ENCODE peak calls at places on chromosomes 6 and 20, in seven cellular contexts. One of them, this sample, is unnamed.

GRCh38 chr6:30690403-30691207 is at the start of gene NRM:
- DNase-seq in H1: peak
- DNase-seq in GM12878: no peak
- DNase-seq in SK-N-SH: peak
- DNase-seq in HCT116: no peak
- DNase-seq in K562: peak
- DNase-seq in HepG2: peak
- DNase-seq in this sample: peak

GRCh38 chr6:25012657-25013056 is 76.9 kb upstream of the RIPOR2 start:
- DNase-seq in H1: no peak
- DNase-seq in GM12878: no peak
- DNase-seq in K562: no peak
- DNase-seq in HepG2: no peak
- DNase-seq in HCT116: no peak
- DNase-seq in SK-N-SH: no peak
- DNase-seq in this sample: no peak

GRCh38 chr20:50226093-50226974 is 35.7 kb downstream of the CEBPB start:
- DNase-seq in SK-N-SH: no peak
- DNase-seq in H1: no peak
- DNase-seq in HCT116: no peak
- DNase-seq in HepG2: no peak
- DNase-seq in GM12878: no peak
- DNase-seq in K562: peak
- DNase-seq in this sample: no peak

GRCh38 chr20:45119556-45120266 is 4.6 kb downstream of the WFDC12 start:
- DNase-seq in HepG2: no peak
- DNase-seq in HCT116: no peak
- DNase-seq in SK-N-SH: no peak
- DNase-seq in K562: no peak
- DNase-seq in GM12878: no peak
- DNase-seq in H1: no peak
- DNase-seq in this sample: no peak

GRCh38 chr6:6164367-6164766 is 156.1 kb downstream of the F13A1 start:
- DNase-seq in K562: no peak
- DNase-seq in HepG2: no peak
- DNase-seq in H1: no peak
- DNase-seq in HCT116: no peak
- DNase-seq in GM12878: no peak
- DNase-seq in SK-N-SH: no peak
- DNase-seq in this sample: no peak

GRCh38 chr6:121260651-121261102 is 73.6 kb downstream of the TBC1D32 start:
- DNase-seq in SK-N-SH: no peak
- DNase-seq in K562: no peak
- DNase-seq in GM12878: no peak
- DNase-seq in H1: no peak
- DNase-seq in HepG2: no peak
- DNase-seq in HCT116: no peak
- DNase-seq in this sample: no peak

GRCh38 chr6:112027942-112028674 is 25.8 kb upstream of the CCN6 start:
- DNase-seq in H1: no peak
- DNase-seq in K562: no peak
- DNase-seq in HCT116: no peak
- DNase-seq in SK-N-SH: no peak
- DNase-seq in GM12878: no peak
- DNase-seq in HepG2: no peak
- DNase-seq in this sample: no peak

GRCh38 chr6:37535701-37536461 is 36.2 kb upstream of the CCDC167 start:
- DNase-seq in HCT116: no peak
- DNase-seq in GM12878: no peak
- DNase-seq in HepG2: no peak
- DNase-seq in K562: peak
- DNase-seq in H1: peak
- DNase-seq in SK-N-SH: peak
- DNase-seq in this sample: no peak

GRCh38 chr20:41340327-41341055 is at the start of gene LPIN3:
- DNase-seq in HepG2: peak
- DNase-seq in K562: peak
- DNase-seq in SK-N-SH: peak
- DNase-seq in GM12878: no peak
- DNase-seq in HCT116: peak
- DNase-seq in H1: peak
- DNase-seq in this sample: peak

GRCh38 chr6:159978291-159979135 is 9.6 kb downstream of the IGF2R start:
- DNase-seq in K562: no peak
- DNase-seq in HepG2: no peak
- DNase-seq in H1: no peak
- DNase-seq in SK-N-SH: no peak
- DNase-seq in HCT116: no peak
- DNase-seq in GM12878: peak
- DNase-seq in this sample: no peak

GRCh38 chr20:44407402-44408184 is 52.1 kb downstream of the HNF4A start:
- DNase-seq in H1: no peak
- DNase-seq in HCT116: peak
- DNase-seq in GM12878: no peak
- DNase-seq in SK-N-SH: no peak
- DNase-seq in K562: peak
- DNase-seq in HepG2: no peak
- DNase-seq in this sample: no peak

GRCh38 chr20:48066256-48066655 is 281.0 kb upstream of the SULF2 start:
- DNase-seq in H1: no peak
- DNase-seq in K562: no peak
- DNase-seq in HepG2: no peak
- DNase-seq in SK-N-SH: no peak
- DNase-seq in GM12878: no peak
- DNase-seq in HCT116: no peak
- DNase-seq in this sample: no peak

GRCh38 chr6:162638931-162639574 is 88.5 kb downstream of the PRKN start:
- DNase-seq in SK-N-SH: no peak
- DNase-seq in HCT116: no peak
- DNase-seq in GM12878: no peak
- DNase-seq in H1: no peak
- DNase-seq in HepG2: no peak
- DNase-seq in K562: no peak
- DNase-seq in this sample: no peak

GRCh38 chr6:111427341-111428116 is 55.5 kb downstream of the REV3L start:
- DNase-seq in SK-N-SH: no peak
- DNase-seq in H1: no peak
- DNase-seq in K562: no peak
- DNase-seq in GM12878: peak
- DNase-seq in HepG2: peak
- DNase-seq in HCT116: no peak
- DNase-seq in this sample: no peak

GRCh38 chr6:170243791-170244291 is 47.0 kb downstream of the DLL1 start:
- DNase-seq in GM12878: no peak
- DNase-seq in K562: no peak
- DNase-seq in HepG2: no peak
- DNase-seq in SK-N-SH: peak
- DNase-seq in H1: no peak
- DNase-seq in HCT116: no peak
- DNase-seq in this sample: no peak

GRCh38 chr20:62427172-62428007 is at the start of gene RBBP8NL:
- DNase-seq in H1: peak
- DNase-seq in K562: no peak
- DNase-seq in GM12878: no peak
- DNase-seq in HepG2: no peak
- DNase-seq in SK-N-SH: no peak
- DNase-seq in HCT116: peak
- DNase-seq in this sample: peak

GRCh38 chr6:129957941-129958898 is 60.2 kb upstream of the L3MBTL3 start:
- DNase-seq in GM12878: no peak
- DNase-seq in K562: no peak
- DNase-seq in SK-N-SH: no peak
- DNase-seq in HCT116: no peak
- DNase-seq in H1: no peak
- DNase-seq in HepG2: no peak
- DNase-seq in this sample: no peak

DNA sequence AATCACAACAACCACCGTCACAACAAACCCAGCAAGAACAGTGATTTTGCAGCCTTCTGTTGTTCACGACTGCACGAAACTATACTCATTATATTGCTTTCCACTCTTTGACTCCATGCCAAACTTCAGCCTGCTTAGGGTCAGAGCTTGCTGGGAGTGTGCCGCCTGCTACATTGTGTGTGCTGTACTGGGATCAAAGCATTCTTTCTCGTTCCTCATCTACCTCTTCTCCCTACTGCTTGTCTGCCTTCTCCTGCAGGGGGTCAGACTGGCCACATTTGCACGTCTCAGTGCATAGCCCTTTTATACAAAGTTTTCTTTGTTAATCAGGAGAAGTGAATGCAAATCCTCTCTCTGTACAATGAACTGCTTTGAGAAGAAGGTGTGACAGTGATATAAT is 401.6 kb upstream of the CITED2 start:
- DNase-seq in HepG2: peak
- DNase-seq in K562: no peak
- DNase-seq in GM12878: no peak
- DNase-seq in SK-N-SH: no peak
- DNase-seq in H1: no peak
- DNase-seq in HCT116: no peak
- DNase-seq in this sample: no peak
- TF ChIP-seq JUND in HepG2: no peak
- TF ChIP-seq JUND in K562: no peak
- TF ChIP-seq JUND in GM12878: no peak
- TF ChIP-seq JUND in SK-N-SH: no peak
- TF ChIP-seq JUND in H1: no peak
- TF ChIP-seq JUND in HCT116: no peak
- TF ChIP-seq JUND in this sample: no peak

GRCh38 chr6:20877008-20877937 is 343.0 kb downstream of the CDKAL1 start:
- DNase-seq in K562: no peak
- DNase-seq in HCT116: peak
- DNase-seq in SK-N-SH: no peak
- DNase-seq in HepG2: peak
- DNase-seq in H1: no peak
- DNase-seq in GM12878: peak
- DNase-seq in this sample: no peak
- TF ChIP-seq JUND in K562: peak
- TF ChIP-seq JUND in HCT116: peak
- TF ChIP-seq JUND in SK-N-SH: peak
- TF ChIP-seq JUND in HepG2: peak
- TF ChIP-seq JUND in H1: no peak
- TF ChIP-seq JUND in GM12878: peak
- TF ChIP-seq JUND in this sample: no peak

DNA sequence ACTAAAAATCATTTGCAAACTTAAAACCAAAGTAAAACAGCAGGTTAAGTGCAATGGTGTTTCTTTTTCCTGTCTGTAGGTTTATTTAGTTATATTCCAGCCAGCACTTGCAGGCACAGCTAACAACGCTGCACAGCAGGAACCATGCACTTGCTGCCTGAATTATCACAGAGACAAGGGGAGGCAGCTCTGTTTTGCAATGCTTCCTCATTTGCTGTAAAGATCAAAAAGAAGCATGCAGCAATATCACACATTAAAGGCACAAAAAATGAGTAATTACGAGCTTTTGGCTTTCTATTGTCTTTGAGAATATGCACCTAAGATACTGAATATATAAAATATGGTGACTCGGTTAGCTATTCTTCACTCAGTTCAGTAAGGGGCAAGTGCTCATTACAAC is 241.9 kb downstream of the EPHA7 start:
- DNase-seq in HepG2: no peak
- DNase-seq in H1: no peak
- DNase-seq in SK-N-SH: no peak
- DNase-seq in GM12878: no peak
- DNase-seq in HCT116: no peak
- DNase-seq in K562: no peak
- DNase-seq in this sample: no peak
- TF ChIP-seq JUND in HepG2: no peak
- TF ChIP-seq JUND in H1: no peak
- TF ChIP-seq JUND in SK-N-SH: no peak
- TF ChIP-seq JUND in GM12878: no peak
- TF ChIP-seq JUND in HCT116: no peak
- TF ChIP-seq JUND in K562: no peak
- TF ChIP-seq JUND in this sample: no peak

GRCh38 chr6:87401832-87402231 is 5.9 kb upstream of the CFAP206 start:
- DNase-seq in HCT116: no peak
- DNase-seq in SK-N-SH: no peak
- DNase-seq in K562: no peak
- DNase-seq in HepG2: no peak
- DNase-seq in GM12878: no peak
- DNase-seq in H1: no peak
- DNase-seq in this sample: no peak

GRCh38 chr6:87408721-87409155 is 966 bp downstream of the CFAP206 start:
- DNase-seq in GM12878: no peak
- DNase-seq in H1: no peak
- DNase-seq in HepG2: no peak
- DNase-seq in K562: no peak
- DNase-seq in SK-N-SH: no peak
- DNase-seq in HCT116: no peak
- DNase-seq in this sample: no peak

GRCh38 chr6:87407896-87408720 is at the start of gene CFAP206:
- DNase-seq in K562: peak
- DNase-seq in HepG2: peak
- DNase-seq in SK-N-SH: peak
- DNase-seq in H1: peak
- DNase-seq in HCT116: peak
- DNase-seq in GM12878: peak
- DNase-seq in this sample: peak

GRCh38 chr6:87407531-87407895 is 259 bp upstream of the CFAP206 start:
- DNase-seq in HepG2: no peak
- DNase-seq in HCT116: peak
- DNase-seq in SK-N-SH: no peak
- DNase-seq in GM12878: no peak
- DNase-seq in H1: no peak
- DNase-seq in K562: no peak
- DNase-seq in this sample: no peak
- TF ChIP-seq JUND in HepG2: no peak
- TF ChIP-seq JUND in HCT116: no peak
- TF ChIP-seq JUND in SK-N-SH: no peak
- TF ChIP-seq JUND in GM12878: no peak
- TF ChIP-seq JUND in H1: no peak
- TF ChIP-seq JUND in K562: no peak
- TF ChIP-seq JUND in this sample: no peak

This sample was measured in T47D.